ENCODE peak calls at places on chromosomes 11 and 22, in eight cellular contexts. E is heart right ventricle, R is bronchial epithelial cell, I is Right ventricle myocardium superior, K is substantia nigra, Z is NCI-H1694 treated with DMSO at 0.1 percent for 48 hours, C is nephron progenitor cell, B is GM19239. O is an unnamed sample.

GRCh38 chr11:82105331-82105992 is 628.2 kb downstream of the FAM181B start:
- DNase-seq in R (no peak), Z (no peak), K (no peak), B (no peak), I (no peak), E (no peak), C (no peak), O (no peak)

GRCh38 chr22:23227380-23227779 is 47.1 kb downstream of the BCR start:
- DNase-seq in I (no peak), Z (no peak), K (no peak), R (no peak), B (no peak), C (no peak), E (no peak), O (no peak)

GRCh38 chr22:45210577-45211431 is 29.9 kb downstream of the KIAA0930 start:
- DNase-seq in C (no peak), K (peak), R (no peak), I (peak), E (no peak), B (no peak), Z (no peak), O (no peak)

GRCh38 chr11:17273668-17274321 is 2.7 kb upstream of the NUCB2 start:
- DNase-seq in C (peak), E (no peak), K (no peak), I (no peak), B (no peak), R (peak), Z (no peak), O (no peak)

GRCh38 chr11:116179346-116179850 is 593.4 kb downstream of the BUD13 start:
- DNase-seq in B (no peak), R (no peak), E (no peak), Z (no peak), K (no peak), C (no peak), I (no peak), O (no peak)

GRCh38 chr11:61954106-61955030 is 4.2 kb downstream of the BEST1 start:
- DNase-seq in C (no peak), R (no peak), Z (no peak), E (no peak), I (no peak), B (no peak), K (no peak), O (no peak)

GRCh38 chr11:64796757-64797541 is 6.1 kb downstream of the MAP4K2 start:
- DNase-seq in C (no peak), B (no peak), I (no peak), K (no peak), Z (no peak), R (no peak), E (no peak), O (no peak)

GRCh38 chr11:67671211-67671520 is 3.3 kb downstream of the ALDH3B2 start:
- DNase-seq in Z (no peak), B (no peak), C (no peak), E (no peak), I (no peak), R (no peak), K (no peak), O (no peak)

GRCh38 chr11:71269603-71270511 is 17.5 kb upstream of the SHANK2 start:
- DNase-seq in B (no peak), R (no peak), Z (no peak), E (no peak), K (no peak), C (no peak), I (no peak), O (no peak)

GRCh38 chr11:17510507-17511206 is 33.6 kb downstream of the USH1C start:
- DNase-seq in C (no peak), K (no peak), I (no peak), Z (no peak), B (no peak), E (no peak), R (peak), O (peak)

GRCh38 chr22:26713823-26714449 is 56.5 kb downstream of the MIAT start:
- DNase-seq in C (no peak), R (peak), K (no peak), Z (no peak), E (no peak), B (no peak), I (no peak), O (no peak)

GRCh38 chr11:11408436-11409221 is 55.6 kb upstream of the CSNK2A3 start:
- DNase-seq in K (no peak), B (no peak), Z (peak), E (no peak), C (no peak), I (no peak), R (no peak), O (peak)

GRCh38 chr11:10838906-10839305 is 18.9 kb downstream of the ZBED5 start:
- DNase-seq in Z (no peak), K (no peak), B (no peak), I (no peak), E (no peak), C (no peak), R (no peak), O (no peak)

GRCh38 chr22:42202669-42203068 is 67.8 kb downstream of the TCF20 start:
- DNase-seq in K (no peak), I (no peak), Z (no peak), E (no peak), C (no peak), R (no peak), B (no peak), O (no peak)

GRCh38 chr11:115502636-115503082 is 1.6 kb downstream of the CADM1 start:
- DNase-seq in B (no peak), Z (no peak), K (peak), C (peak), E (no peak), R (no peak), I (no peak), O (no peak)

GRCh38 chr11:98107736-98108135 is 913.0 kb upstream of the CNTN5 start:
- DNase-seq in E (peak), I (peak), R (no peak), B (no peak), Z (no peak), K (no peak), C (no peak), O (peak)

GRCh38 chr11:79390477-79390876 is 50.4 kb downstream of the TENM4 start:
- DNase-seq in R (no peak), Z (no peak), B (no peak), E (no peak), I (no peak), K (no peak), C (no peak), O (no peak)

GRCh38 chr22:29998627-29999026 is 81.6 kb upstream of the HORMAD2 start:
- DNase-seq in C (no peak), B (no peak), I (no peak), K (no peak), Z (no peak), R (no peak), E (no peak), O (no peak)

GRCh38 chr11:46047520-46047919 is 73.7 kb downstream of the PHF21A start:
- DNase-seq in K (no peak), Z (no peak), E (no peak), I (no peak), B (no peak), C (no peak), R (peak), O (no peak)

GRCh38 chr11:12354750-12355545 is 22.4 kb upstream of the PARVA start:
- DNase-seq in Z (no peak), E (no peak), B (no peak), C (no peak), I (no peak), K (no peak), R (no peak), O (no peak)

GRCh38 chr22:22462813-22463567 is 45.6 kb downstream of the ZNF280B start:
- DNase-seq in K (no peak), B (no peak), I (no peak), C (no peak), E (no peak), R (no peak), Z (no peak), O (peak)

GRCh38 chr11:17720796-17721171 is 1.4 kb downstream of the MYOD1 start:
- DNase-seq in R (no peak), B (no peak), I (no peak), E (no peak), C (no peak), K (no peak), Z (no peak), O (peak)

GRCh38 chr11:114738954-114739353 is 60.6 kb downstream of the NXPE2 start:
- DNase-seq in R (peak), I (peak), C (peak), K (peak), E (peak), B (peak), Z (no peak), O (peak)

GRCh38 chr11:2585566-2586090 is 114.2 kb downstream of the KCNQ1OT1 start:
- DNase-seq in B (no peak), K (no peak), E (no peak), C (no peak), R (no peak), I (peak), Z (no peak), O (no peak)

GRCh38 chr22:46902998-46903916 is 140.8 kb downstream of the TBC1D22A start:
- DNase-seq in E (no peak), R (no peak), K (no peak), B (no peak), C (no peak), I (no peak), Z (no peak), O (no peak)

GRCh38 chr22:25892678-25893077 is 150.7 kb downstream of the MYO18B start:
- DNase-seq in K (no peak), Z (peak), C (no peak), R (no peak), B (no peak), I (no peak), E (no peak), O (no peak)

GRCh38 chr22:46374663-46375474 is 39.4 kb downstream of the TRMU start:
- DNase-seq in C (no peak), I (no peak), B (no peak), K (no peak), E (no peak), Z (no peak), R (peak), O (no peak)

GRCh38 chr11:33912405-33913361 is 20.8 kb upstream of the LMO2 start:
- DNase-seq in I (peak), C (no peak), B (peak), K (no peak), Z (peak), R (peak), E (no peak), O (peak)

GRCh38 chr11:22690891-22691290 is 24.5 kb downstream of the GAS2 start:
- DNase-seq in I (no peak), K (no peak), Z (no peak), B (no peak), C (no peak), R (no peak), E (no peak), O (no peak)

GRCh38 chr11:82797595-82797971 is 63.9 kb upstream of the FAM181B start:
- DNase-seq in R (no peak), K (no peak), I (no peak), B (no peak), Z (no peak), E (no peak), C (no peak), O (no peak)

GRCh38 chr22:44133901-44134511 is 46.7 kb upstream of the PARVG start:
- DNase-seq in E (no peak), I (peak), B (no peak), K (no peak), R (no peak), C (no peak), Z (no peak), O (no peak)